ENCODE peak calls at places on chromosome 9, in four cellular contexts. One of them, this sample, is unnamed.

GRCh38 chr9:116332090-116332489 is 178.5 kb downstream of the PAPPA start:
- DNase-seq in GM12878: no peak
- DNase-seq in K562: no peak
- DNase-seq in HCT116: no peak
- DNase-seq in this sample: no peak

GRCh38 chr9:2229109-2229733 is 214.1 kb downstream of the SMARCA2 start:
- DNase-seq in GM12878: no peak
- DNase-seq in HCT116: no peak
- DNase-seq in K562: no peak
- DNase-seq in this sample: no peak

GRCh38 chr9:104860280-104860679 is 67.7 kb downstream of the ABCA1 start:
- DNase-seq in HCT116: no peak
- DNase-seq in GM12878: no peak
- DNase-seq in K562: no peak
- DNase-seq in this sample: no peak

GRCh38 chr9:6552033-6552737 is 93.3 kb downstream of the GLDC start:
- DNase-seq in GM12878: no peak
- DNase-seq in K562: no peak
- DNase-seq in HCT116: no peak
- DNase-seq in this sample: no peak

GRCh38 chr9:34072868-34073590 is 24.3 kb upstream of the UBAP2 start:
- DNase-seq in HCT116: no peak
- DNase-seq in K562: no peak
- DNase-seq in GM12878: no peak
- DNase-seq in this sample: no peak

GRCh38 chr9:7561527-7561926 is 238.1 kb downstream of the DMAC1 start:
- DNase-seq in K562: no peak
- DNase-seq in GM12878: no peak
- DNase-seq in HCT116: no peak
- DNase-seq in this sample: no peak

GRCh38 chr9:34252670-34253459 is 74.0 kb downstream of the UBAP1 start:
- DNase-seq in HCT116: peak; percentile 18
- DNase-seq in GM12878: no peak
- DNase-seq in K562: peak; percentile 80
- DNase-seq in this sample: peak; percentile 56

GRCh38 chr9:129459550-129460322 is 161.2 kb downstream of the C9orf50 start:
- DNase-seq in GM12878: no peak
- DNase-seq in HCT116: no peak
- DNase-seq in K562: no peak
- DNase-seq in this sample: no peak

GRCh38 chr9:136148766-136149165 is 30.1 kb upstream of the TMEM250 start:
- DNase-seq in HCT116: no peak
- DNase-seq in GM12878: no peak
- DNase-seq in K562: no peak
- DNase-seq in this sample: no peak

GRCh38 chr9:114258866-114259799 is 63.8 kb upstream of the ORM1 start:
- DNase-seq in GM12878: no peak
- DNase-seq in K562: no peak
- DNase-seq in HCT116: no peak
- DNase-seq in this sample: no peak

GRCh38 chr9:82271099-82271498 is 282.5 kb downstream of the SPATA31D1 start:
- DNase-seq in GM12878: no peak
- DNase-seq in HCT116: no peak
- DNase-seq in K562: no peak
- DNase-seq in this sample: no peak

GRCh38 chr9:132078369-132079356 is 1.0 kb downstream of the MED27 start:
- DNase-seq in K562: peak; percentile 43
- DNase-seq in HCT116: no peak
- DNase-seq in GM12878: no peak
- DNase-seq in this sample: no peak

GRCh38 chr9:93601666-93602065 is 25.3 kb downstream of the PHF2 start:
- DNase-seq in GM12878: no peak
- DNase-seq in HCT116: no peak
- DNase-seq in K562: no peak
- DNase-seq in this sample: no peak

GRCh38 chr9:110192531-110193326 is 15.2 kb downstream of the C9orf152 start:
- DNase-seq in GM12878: no peak
- DNase-seq in HCT116: no peak
- DNase-seq in K562: no peak
- DNase-seq in this sample: no peak

GRCh38 chr9:93724852-93725251 is 148.5 kb downstream of the PHF2 start:
- DNase-seq in K562: no peak
- DNase-seq in GM12878: no peak
- DNase-seq in HCT116: no peak
- DNase-seq in this sample: no peak

GRCh38 chr9:137303031-137303892 is 1.2 kb upstream of the NRARP start:
- DNase-seq in K562: no peak
- DNase-seq in GM12878: no peak
- DNase-seq in HCT116: no peak
- DNase-seq in this sample: no peak

GRCh38 chr9:27787941-27788340 is 214.7 kb upstream of the C9orf72 start:
- DNase-seq in K562: no peak
- DNase-seq in HCT116: no peak
- DNase-seq in GM12878: no peak
- DNase-seq in this sample: peak; percentile 25

GRCh38 chr9:91062281-91062680 is 260.7 kb downstream of the SYK start:
- DNase-seq in K562: no peak
- DNase-seq in GM12878: no peak
- DNase-seq in HCT116: no peak
- DNase-seq in this sample: no peak

GRCh38 chr9:91056917-91057316 is 255.3 kb downstream of the SYK start:
- DNase-seq in GM12878: no peak
- DNase-seq in HCT116: no peak
- DNase-seq in K562: no peak
- DNase-seq in this sample: no peak

GRCh38 chr9:91063471-91063870 is 261.9 kb downstream of the SYK start:
- DNase-seq in HCT116: no peak
- DNase-seq in GM12878: no peak
- DNase-seq in K562: no peak
- DNase-seq in this sample: no peak

GRCh38 chr9:91059713-91060112 is 258.1 kb downstream of the SYK start:
- DNase-seq in HCT116: no peak
- DNase-seq in GM12878: no peak
- DNase-seq in K562: no peak
- DNase-seq in this sample: no peak

GRCh38 chr9:91060520-91061343 is 259.1 kb downstream of the SYK start:
- DNase-seq in GM12878: no peak
- DNase-seq in HCT116: no peak
- DNase-seq in K562: no peak
- DNase-seq in this sample: no peak
- TF ChIP-seq ZNF274 in GM12878: no peak
- TF ChIP-seq ZNF274 in HCT116: no peak
- TF ChIP-seq ZNF274 in K562: no peak
- TF ChIP-seq ZNF274 in this sample: no peak

GRCh38 chr9:88777498-88778312 is 213.6 kb upstream of the S1PR3 start:
- DNase-seq in HCT116: no peak
- DNase-seq in K562: no peak
- DNase-seq in GM12878: no peak
- DNase-seq in this sample: no peak
- H3K9ac ChIP-seq in HCT116: no peak overlapping the region
- H3K9ac ChIP-seq in K562: peak overlapping the region; percentile 71
- H3K9ac ChIP-seq in GM12878: no peak overlapping the region
- H3K9ac ChIP-seq in this sample: no peak overlapping the region

GRCh38 chr9:91427873-91428272 is 4.2 kb upstream of the NFIL3 start:
- DNase-seq in HCT116: peak; percentile 84
- DNase-seq in K562: no peak
- DNase-seq in GM12878: no peak
- DNase-seq in this sample: no peak
- TF ChIP-seq ZNF274 in HCT116: no peak
- TF ChIP-seq ZNF274 in K562: no peak
- TF ChIP-seq ZNF274 in GM12878: no peak
- TF ChIP-seq ZNF274 in this sample: no peak

DNA sequence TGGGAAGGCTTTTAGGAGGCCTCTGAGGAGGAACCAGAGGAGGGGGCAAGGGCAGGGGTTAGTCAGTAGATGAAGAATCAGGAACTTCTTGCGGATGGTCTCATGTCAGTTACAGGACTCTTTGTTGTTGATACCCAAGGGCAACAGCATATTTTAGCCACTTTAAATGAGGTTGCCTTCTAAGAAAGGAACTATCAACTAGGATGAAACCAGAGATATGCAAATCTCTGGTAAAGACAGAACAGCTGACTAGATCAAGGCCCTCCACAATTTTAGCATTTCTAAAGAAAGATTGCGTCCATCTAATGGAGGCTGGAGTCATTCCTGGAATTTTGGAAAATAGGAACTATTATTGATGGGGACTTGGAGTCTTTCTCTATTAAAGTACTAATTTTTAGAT is 57.7 kb upstream of the KLF4 start:
- DNase-seq in K562: no peak
- DNase-seq in HCT116: no peak
- DNase-seq in GM12878: no peak
- DNase-seq in this sample: no peak
- H3K9ac ChIP-seq in K562: no peak overlapping the region
- H3K9ac ChIP-seq in HCT116: no peak overlapping the region
- H3K9ac ChIP-seq in GM12878: no peak overlapping the region
- H3K9ac ChIP-seq in this sample: no peak overlapping the region

GRCh38 chr9:19998823-19999455 is 210.1 kb upstream of the SLC24A2 start:
- DNase-seq in HCT116: no peak
- DNase-seq in K562: no peak
- DNase-seq in GM12878: peak; percentile 39
- DNase-seq in this sample: no peak
- TF ChIP-seq ZNF274 in HCT116: no peak
- TF ChIP-seq ZNF274 in K562: no peak
- TF ChIP-seq ZNF274 in GM12878: no peak
- TF ChIP-seq ZNF274 in this sample: no peak

GRCh38 chr9:95112436-95113280 is 204.9 kb downstream of the FANCC start:
- DNase-seq in HCT116: no peak
- DNase-seq in K562: no peak
- DNase-seq in GM12878: no peak
- DNase-seq in this sample: no peak

GRCh38 chr9:95120781-95121370 is 196.6 kb downstream of the FANCC start:
- DNase-seq in GM12878: no peak
- DNase-seq in K562: no peak
- DNase-seq in HCT116: no peak
- DNase-seq in this sample: no peak

GRCh38 chr9:95115104-95115503 is 202.4 kb downstream of the FANCC start:
- DNase-seq in GM12878: no peak
- DNase-seq in K562: no peak
- DNase-seq in HCT116: no peak
- DNase-seq in this sample: no peak

GRCh38 chr9:95116002-95116819 is 201.3 kb downstream of the FANCC start:
- DNase-seq in K562: no peak
- DNase-seq in GM12878: no peak
- DNase-seq in HCT116: no peak
- DNase-seq in this sample: no peak

GRCh38 chr9:95116820-95117204 is 200.7 kb downstream of the FANCC start:
- DNase-seq in K562: no peak
- DNase-seq in GM12878: no peak
- DNase-seq in HCT116: no peak
- DNase-seq in this sample: no peak
- H3K9ac ChIP-seq in K562: no peak overlapping the region
- H3K9ac ChIP-seq in GM12878: no peak overlapping the region
- H3K9ac ChIP-seq in HCT116: no peak overlapping the region
- H3K9ac ChIP-seq in this sample: no peak overlapping the region

DNA sequence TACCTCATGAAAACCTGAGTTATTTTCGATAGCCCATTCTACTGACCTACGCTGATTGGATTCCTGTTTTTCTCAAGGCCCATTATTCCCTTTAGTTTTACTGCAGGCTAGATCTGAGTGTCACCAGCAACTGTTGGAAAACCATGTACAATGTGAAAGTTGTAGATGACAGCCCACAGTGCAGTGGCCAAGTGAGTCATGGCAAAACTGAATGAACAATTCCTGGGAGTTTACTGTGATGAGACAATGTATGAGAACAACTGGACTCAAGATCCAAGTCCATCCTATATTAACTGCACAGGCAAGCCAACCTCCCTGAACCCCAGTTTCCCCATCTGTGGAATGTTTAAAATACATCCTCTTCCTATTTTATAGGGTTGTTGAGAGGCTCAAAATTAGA is 4.1 kb upstream of the GDA start:
- DNase-seq in HCT116: no peak
- DNase-seq in GM12878: no peak
- DNase-seq in K562: no peak
- DNase-seq in this sample: no peak
- TF ChIP-seq ZNF274 in HCT116: no peak
- TF ChIP-seq ZNF274 in GM12878: no peak
- TF ChIP-seq ZNF274 in K562: no peak
- TF ChIP-seq ZNF274 in this sample: no peak

This sample was measured in NT2/D1.